ENCODE peak calls at places on chromosomes 2 and 18, in eight cellular contexts. One of them, this sample, is unnamed.

GRCh38 chr2:69100220-69100723 is 87.3 kb downstream of the ANTXR1 start:
- DNase-seq in AML-193: no peak
- DNase-seq in mucosa of gallbladder: no peak
- DNase-seq in astrocyte of the spinal cord: peak
- DNase-seq in Right ventricle myocardium superior: no peak
- DNase-seq in hepatocyte: no peak
- DNase-seq in NCI-H2081 treated with DMSO at 0.1 percent for 48 hours: no peak
- DNase-seq in EH: peak
- DNase-seq in this sample: no peak

GRCh38 chr2:27198627-27199026 is 13.2 kb upstream of the ATRAID start:
- DNase-seq in AML-193: no peak
- DNase-seq in mucosa of gallbladder: no peak
- DNase-seq in astrocyte of the spinal cord: no peak
- DNase-seq in Right ventricle myocardium superior: no peak
- DNase-seq in hepatocyte: no peak
- DNase-seq in NCI-H2081 treated with DMSO at 0.1 percent for 48 hours: no peak
- DNase-seq in EH: no peak
- DNase-seq in this sample: no peak

GRCh38 chr2:55861733-55862132 is 61.8 kb downstream of the EFEMP1 start:
- DNase-seq in AML-193: no peak
- DNase-seq in mucosa of gallbladder: no peak
- DNase-seq in astrocyte of the spinal cord: peak
- DNase-seq in Right ventricle myocardium superior: no peak
- DNase-seq in hepatocyte: no peak
- DNase-seq in NCI-H2081 treated with DMSO at 0.1 percent for 48 hours: no peak
- DNase-seq in EH: peak
- DNase-seq in this sample: no peak

GRCh38 chr2:88638123-88638650 is 10.9 kb upstream of the EIF2AK3 start:
- DNase-seq in AML-193: no peak
- DNase-seq in mucosa of gallbladder: no peak
- DNase-seq in astrocyte of the spinal cord: no peak
- DNase-seq in Right ventricle myocardium superior: no peak
- DNase-seq in hepatocyte: no peak
- DNase-seq in NCI-H2081 treated with DMSO at 0.1 percent for 48 hours: no peak
- DNase-seq in EH: no peak
- DNase-seq in this sample: no peak

GRCh38 chr2:195026261-195026660 is 630.8 kb upstream of the SLC39A10 start:
- DNase-seq in AML-193: no peak
- DNase-seq in mucosa of gallbladder: no peak
- DNase-seq in astrocyte of the spinal cord: peak
- DNase-seq in Right ventricle myocardium superior: no peak
- DNase-seq in hepatocyte: peak
- DNase-seq in NCI-H2081 treated with DMSO at 0.1 percent for 48 hours: no peak
- DNase-seq in EH: no peak
- DNase-seq in this sample: no peak

GRCh38 chr2:149410701-149411484 is 80.5 kb downstream of the LYPD6 start:
- DNase-seq in AML-193: no peak
- DNase-seq in mucosa of gallbladder: no peak
- DNase-seq in astrocyte of the spinal cord: peak
- DNase-seq in Right ventricle myocardium superior: no peak
- DNase-seq in hepatocyte: peak
- DNase-seq in NCI-H2081 treated with DMSO at 0.1 percent for 48 hours: peak
- DNase-seq in EH: peak
- DNase-seq in this sample: no peak

GRCh38 chr2:207901847-207902246 is 123.5 kb downstream of the PLEKHM3 start:
- DNase-seq in AML-193: no peak
- DNase-seq in mucosa of gallbladder: no peak
- DNase-seq in astrocyte of the spinal cord: no peak
- DNase-seq in Right ventricle myocardium superior: no peak
- DNase-seq in hepatocyte: no peak
- DNase-seq in NCI-H2081 treated with DMSO at 0.1 percent for 48 hours: no peak
- DNase-seq in EH: no peak
- DNase-seq in this sample: no peak

GRCh38 chr2:53058526-53058925 is 709.1 kb upstream of the CHAC2 start:
- DNase-seq in AML-193: no peak
- DNase-seq in mucosa of gallbladder: no peak
- DNase-seq in astrocyte of the spinal cord: peak
- DNase-seq in Right ventricle myocardium superior: no peak
- DNase-seq in hepatocyte: peak
- DNase-seq in NCI-H2081 treated with DMSO at 0.1 percent for 48 hours: no peak
- DNase-seq in EH: no peak
- DNase-seq in this sample: no peak

GRCh38 chr18:24602156-24602555 is 141.7 kb downstream of the HRH4 start:
- DNase-seq in AML-193: no peak
- DNase-seq in mucosa of gallbladder: no peak
- DNase-seq in astrocyte of the spinal cord: no peak
- DNase-seq in Right ventricle myocardium superior: no peak
- DNase-seq in hepatocyte: no peak
- DNase-seq in NCI-H2081 treated with DMSO at 0.1 percent for 48 hours: no peak
- DNase-seq in EH: no peak
- DNase-seq in this sample: no peak

GRCh38 chr2:45890094-45890646 is 238.7 kb downstream of the PRKCE start:
- DNase-seq in AML-193: peak
- DNase-seq in mucosa of gallbladder: no peak
- DNase-seq in astrocyte of the spinal cord: no peak
- DNase-seq in Right ventricle myocardium superior: no peak
- DNase-seq in hepatocyte: no peak
- DNase-seq in NCI-H2081 treated with DMSO at 0.1 percent for 48 hours: no peak
- DNase-seq in EH: no peak
- DNase-seq in this sample: no peak

GRCh38 chr2:218583983-218584850 is 15.6 kb downstream of the CNOT9 start:
- DNase-seq in AML-193: no peak
- DNase-seq in mucosa of gallbladder: no peak
- DNase-seq in astrocyte of the spinal cord: no peak
- DNase-seq in Right ventricle myocardium superior: no peak
- DNase-seq in hepatocyte: no peak
- DNase-seq in NCI-H2081 treated with DMSO at 0.1 percent for 48 hours: no peak
- DNase-seq in EH: peak
- DNase-seq in this sample: no peak

GRCh38 chr2:96618599-96619283 is 19.4 kb downstream of the KANSL3 start:
- DNase-seq in AML-193: no peak
- DNase-seq in mucosa of gallbladder: no peak
- DNase-seq in astrocyte of the spinal cord: no peak
- DNase-seq in Right ventricle myocardium superior: no peak
- DNase-seq in hepatocyte: no peak
- DNase-seq in NCI-H2081 treated with DMSO at 0.1 percent for 48 hours: no peak
- DNase-seq in EH: peak
- DNase-seq in this sample: no peak

GRCh38 chr2:216082388-216082733 is 642 bp downstream of the TMEM169 start:
- DNase-seq in AML-193: no peak
- DNase-seq in mucosa of gallbladder: no peak
- DNase-seq in astrocyte of the spinal cord: no peak
- DNase-seq in Right ventricle myocardium superior: no peak
- DNase-seq in hepatocyte: no peak
- DNase-seq in NCI-H2081 treated with DMSO at 0.1 percent for 48 hours: no peak
- DNase-seq in EH: no peak
- DNase-seq in this sample: no peak

GRCh38 chr18:21242141-21243040 is at the start of gene GREB1L:
- DNase-seq in AML-193: no peak
- DNase-seq in mucosa of gallbladder: no peak
- DNase-seq in astrocyte of the spinal cord: peak
- DNase-seq in Right ventricle myocardium superior: peak
- DNase-seq in hepatocyte: peak
- DNase-seq in NCI-H2081 treated with DMSO at 0.1 percent for 48 hours: no peak
- DNase-seq in EH: peak
- DNase-seq in this sample: peak

GRCh38 chr2:157839162-157839801 is 36.8 kb downstream of the ACVR1 start:
- DNase-seq in AML-193: no peak
- DNase-seq in mucosa of gallbladder: no peak
- DNase-seq in astrocyte of the spinal cord: peak
- DNase-seq in Right ventricle myocardium superior: no peak
- DNase-seq in hepatocyte: peak
- DNase-seq in NCI-H2081 treated with DMSO at 0.1 percent for 48 hours: peak
- DNase-seq in EH: peak
- DNase-seq in this sample: no peak

GRCh38 chr18:54127759-54128378 is 96.6 kb downstream of the MBD2 start:
- DNase-seq in AML-193: peak
- DNase-seq in mucosa of gallbladder: peak
- DNase-seq in astrocyte of the spinal cord: peak
- DNase-seq in Right ventricle myocardium superior: no peak
- DNase-seq in hepatocyte: peak
- DNase-seq in NCI-H2081 treated with DMSO at 0.1 percent for 48 hours: no peak
- DNase-seq in EH: peak
- DNase-seq in this sample: no peak

GRCh38 chr2:9939587-9940485 is 11.7 kb upstream of the GRHL1 start:
- DNase-seq in AML-193: no peak
- DNase-seq in mucosa of gallbladder: no peak
- DNase-seq in astrocyte of the spinal cord: peak
- DNase-seq in Right ventricle myocardium superior: no peak
- DNase-seq in hepatocyte: no peak
- DNase-seq in NCI-H2081 treated with DMSO at 0.1 percent for 48 hours: no peak
- DNase-seq in EH: no peak
- DNase-seq in this sample: no peak

GRCh38 chr2:189444322-189444721 is 3.0 kb downstream of the WDR75 start:
- DNase-seq in AML-193: peak
- DNase-seq in mucosa of gallbladder: no peak
- DNase-seq in astrocyte of the spinal cord: peak
- DNase-seq in Right ventricle myocardium superior: no peak
- DNase-seq in hepatocyte: no peak
- DNase-seq in NCI-H2081 treated with DMSO at 0.1 percent for 48 hours: no peak
- DNase-seq in EH: peak
- DNase-seq in this sample: no peak

GRCh38 chr18:56034954-56035353 is 447.0 kb upstream of the TCF4 start:
- DNase-seq in AML-193: no peak
- DNase-seq in mucosa of gallbladder: no peak
- DNase-seq in astrocyte of the spinal cord: no peak
- DNase-seq in Right ventricle myocardium superior: no peak
- DNase-seq in hepatocyte: no peak
- DNase-seq in NCI-H2081 treated with DMSO at 0.1 percent for 48 hours: no peak
- DNase-seq in EH: no peak
- DNase-seq in this sample: no peak

GRCh38 chr18:49833804-49834203 is 20.5 kb upstream of the ACAA2 start:
- DNase-seq in AML-193: no peak
- DNase-seq in mucosa of gallbladder: no peak
- DNase-seq in astrocyte of the spinal cord: no peak
- DNase-seq in Right ventricle myocardium superior: no peak
- DNase-seq in hepatocyte: no peak
- DNase-seq in NCI-H2081 treated with DMSO at 0.1 percent for 48 hours: no peak
- DNase-seq in EH: no peak
- DNase-seq in this sample: no peak

GRCh38 chr2:175824243-175824642 is 177.8 kb downstream of the LNPK start:
- DNase-seq in AML-193: no peak
- DNase-seq in mucosa of gallbladder: no peak
- DNase-seq in astrocyte of the spinal cord: no peak
- DNase-seq in Right ventricle myocardium superior: no peak
- DNase-seq in hepatocyte: no peak
- DNase-seq in NCI-H2081 treated with DMSO at 0.1 percent for 48 hours: no peak
- DNase-seq in EH: peak
- DNase-seq in this sample: no peak

GRCh38 chr2:129457277-129457818 is 522.1 kb upstream of the RAB6C start:
- DNase-seq in AML-193: no peak
- DNase-seq in mucosa of gallbladder: no peak
- DNase-seq in astrocyte of the spinal cord: no peak
- DNase-seq in Right ventricle myocardium superior: no peak
- DNase-seq in hepatocyte: no peak
- DNase-seq in NCI-H2081 treated with DMSO at 0.1 percent for 48 hours: no peak
- DNase-seq in EH: no peak
- DNase-seq in this sample: no peak

GRCh38 chr2:240685771-240686371 is 3.2 kb upstream of the AQP12B start:
- DNase-seq in AML-193: no peak
- DNase-seq in mucosa of gallbladder: no peak
- DNase-seq in astrocyte of the spinal cord: no peak
- DNase-seq in Right ventricle myocardium superior: no peak
- DNase-seq in hepatocyte: peak
- DNase-seq in NCI-H2081 treated with DMSO at 0.1 percent for 48 hours: no peak
- DNase-seq in EH: no peak
- DNase-seq in this sample: peak

GRCh38 chr2:201500534-201500933 is 49.0 kb downstream of the STRADB start:
- DNase-seq in AML-193: no peak
- DNase-seq in mucosa of gallbladder: no peak
- DNase-seq in astrocyte of the spinal cord: peak
- DNase-seq in Right ventricle myocardium superior: no peak
- DNase-seq in hepatocyte: no peak
- DNase-seq in NCI-H2081 treated with DMSO at 0.1 percent for 48 hours: no peak
- DNase-seq in EH: peak
- DNase-seq in this sample: no peak

GRCh38 chr2:197008229-197008628 is 81.7 kb upstream of the PGAP1 start:
- DNase-seq in AML-193: no peak
- DNase-seq in mucosa of gallbladder: no peak
- DNase-seq in astrocyte of the spinal cord: no peak
- DNase-seq in Right ventricle myocardium superior: no peak
- DNase-seq in hepatocyte: no peak
- DNase-seq in NCI-H2081 treated with DMSO at 0.1 percent for 48 hours: no peak
- DNase-seq in EH: peak
- DNase-seq in this sample: no peak

GRCh38 chr18:1488394-1488793 is 583.7 kb downstream of the ADCYAP1 start:
- DNase-seq in AML-193: no peak
- DNase-seq in mucosa of gallbladder: no peak
- DNase-seq in astrocyte of the spinal cord: no peak
- DNase-seq in Right ventricle myocardium superior: no peak
- DNase-seq in hepatocyte: no peak
- DNase-seq in NCI-H2081 treated with DMSO at 0.1 percent for 48 hours: no peak
- DNase-seq in EH: no peak
- DNase-seq in this sample: no peak

GRCh38 chr2:25672500-25673169 is 742 bp downstream of the DTNB start:
- DNase-seq in AML-193: peak
- DNase-seq in mucosa of gallbladder: peak
- DNase-seq in astrocyte of the spinal cord: peak
- DNase-seq in Right ventricle myocardium superior: peak
- DNase-seq in hepatocyte: peak
- DNase-seq in NCI-H2081 treated with DMSO at 0.1 percent for 48 hours: no peak
- DNase-seq in EH: peak
- DNase-seq in this sample: peak

GRCh38 chr18:6729247-6730091 is at the start of gene ARHGAP28:
- DNase-seq in AML-193: no peak
- DNase-seq in mucosa of gallbladder: peak
- DNase-seq in astrocyte of the spinal cord: peak
- DNase-seq in Right ventricle myocardium superior: peak
- DNase-seq in hepatocyte: peak
- DNase-seq in NCI-H2081 treated with DMSO at 0.1 percent for 48 hours: peak
- DNase-seq in EH: peak
- DNase-seq in this sample: peak

GRCh38 chr2:65818873-65819451 is 386.6 kb upstream of the SPRED2 start:
- DNase-seq in AML-193: no peak
- DNase-seq in mucosa of gallbladder: no peak
- DNase-seq in astrocyte of the spinal cord: no peak
- DNase-seq in Right ventricle myocardium superior: no peak
- DNase-seq in hepatocyte: peak
- DNase-seq in NCI-H2081 treated with DMSO at 0.1 percent for 48 hours: no peak
- DNase-seq in EH: no peak
- DNase-seq in this sample: no peak

GRCh38 chr2:230798769-230799399 is 65.9 kb upstream of the ITM2C start:
- DNase-seq in AML-193: peak
- DNase-seq in mucosa of gallbladder: no peak
- DNase-seq in astrocyte of the spinal cord: peak
- DNase-seq in Right ventricle myocardium superior: no peak
- DNase-seq in hepatocyte: peak
- DNase-seq in NCI-H2081 treated with DMSO at 0.1 percent for 48 hours: no peak
- DNase-seq in EH: peak
- DNase-seq in this sample: no peak

GRCh38 chr2:134982603-134983002 is 64.0 kb downstream of the CCNT2 start:
- DNase-seq in AML-193: peak
- DNase-seq in mucosa of gallbladder: no peak
- DNase-seq in astrocyte of the spinal cord: no peak
- DNase-seq in Right ventricle myocardium superior: no peak
- DNase-seq in hepatocyte: no peak
- DNase-seq in NCI-H2081 treated with DMSO at 0.1 percent for 48 hours: no peak
- DNase-seq in EH: no peak
- DNase-seq in this sample: no peak

GRCh38 chr18:74113711-74114110 is 33.9 kb downstream of the FBXO15 start:
- DNase-seq in AML-193: no peak
- DNase-seq in mucosa of gallbladder: no peak
- DNase-seq in astrocyte of the spinal cord: peak
- DNase-seq in Right ventricle myocardium superior: no peak
- DNase-seq in hepatocyte: no peak
- DNase-seq in NCI-H2081 treated with DMSO at 0.1 percent for 48 hours: no peak
- DNase-seq in EH: peak
- DNase-seq in this sample: no peak

GRCh38 chr2:239025081-239025801 is 177.4 kb downstream of the TWIST2 start:
- DNase-seq in AML-193: no peak
- DNase-seq in mucosa of gallbladder: no peak
- DNase-seq in astrocyte of the spinal cord: peak
- DNase-seq in Right ventricle myocardium superior: no peak
- DNase-seq in hepatocyte: peak
- DNase-seq in NCI-H2081 treated with DMSO at 0.1 percent for 48 hours: no peak
- DNase-seq in EH: peak
- DNase-seq in this sample: peak

GRCh38 chr18:30601541-30601940 is 441.0 kb downstream of the DSC3 start:
- DNase-seq in AML-193: no peak
- DNase-seq in mucosa of gallbladder: no peak
- DNase-seq in astrocyte of the spinal cord: no peak
- DNase-seq in Right ventricle myocardium superior: no peak
- DNase-seq in hepatocyte: no peak
- DNase-seq in NCI-H2081 treated with DMSO at 0.1 percent for 48 hours: no peak
- DNase-seq in EH: no peak
- DNase-seq in this sample: no peak

This sample was measured in left lung.